ENCODE peak calls at places on chromosome 18, in four cellular contexts. T is stomach; E is stimulated activated CD4-positive, alpha-beta T cell treated with anti-CD3 and anti-CD28 coated beads, Interleukin-2, amount 100 ng/mL, for 48 hours; L is germinal center. M is an unnamed sample.

GRCh38 chr18:11983592-11983991 is 2.3 kb downstream of the IMPA2 start:
- DNase-seq in T (no peak), L (no peak), E (no peak), M (peak; percentile 52)

GRCh38 chr18:44744206-44745180 is 63.8 kb downstream of the SETBP1 start:
- DNase-seq in E (no peak), L (no peak), T (no peak), M (peak; percentile 85)

GRCh38 chr18:48680339-48680738 is 141.5 kb downstream of the CTIF start:
- DNase-seq in E (no peak), L (no peak), T (no peak), M (no peak)

GRCh38 chr18:64330161-64330560 is 181.3 kb upstream of the LINC00305 start:
- DNase-seq in L (no peak), E (no peak), T (no peak), M (no peak)

GRCh38 chr18:34809697-34810096 is 99.6 kb downstream of the DTNA start:
- DNase-seq in L (no peak), E (no peak), T (no peak), M (peak; percentile 30)

GRCh38 chr18:7946724-7947377 is 379.7 kb downstream of the PTPRM start:
- DNase-seq in T (peak; percentile 42), E (no peak), L (no peak), M (peak; percentile 15)

GRCh38 chr18:79234438-79234837 is 161.3 kb upstream of the NFATC1 start:
- DNase-seq in T (no peak), E (no peak), L (no peak), M (no peak)

GRCh38 chr18:60794802-60795201 is 422.2 kb upstream of the MC4R start:
- DNase-seq in T (no peak), E (no peak), L (no peak), M (no peak)

GRCh38 chr18:13264091-13264777 is 45.7 kb downstream of the LDLRAD4 start:
- DNase-seq in T (no peak), L (no peak), E (no peak), M (no peak)

GRCh38 chr18:37199741-37200140 is 365.9 kb downstream of the CELF4 start:
- DNase-seq in E (no peak), L (no peak), T (no peak), M (no peak)